ENCODE peak calls at places on chromosomes 1 and 21, in eight cellular contexts. One of them, this sample, is unnamed.

GRCh38 chr21:28767523-28767922 is 225.2 kb downstream of the LTN1 start:
- DNase-seq in Caco-2: no peak
- DNase-seq in pancreas: no peak
- DNase-seq in T-helper 17 cell: no peak
- DNase-seq in head of caudate nucleus: no peak
- DNase-seq in Daoy: no peak
- DNase-seq in stimulated activated CD4-positive, alpha-beta T cell treated with anti-CD3 and anti-CD28 coated beads, Interleukin-1b, Interleukin-23, amount 100 ng/mL, for 1 hour: no peak
- DNase-seq in amniotic stem cell: no peak
- DNase-seq in this sample: no peak

GRCh38 chr1:36560621-36561364 is 78.1 kb upstream of the CSF3R start:
- DNase-seq in Caco-2: no peak
- DNase-seq in pancreas: no peak
- DNase-seq in T-helper 17 cell: no peak
- DNase-seq in head of caudate nucleus: no peak
- DNase-seq in Daoy: no peak
- DNase-seq in stimulated activated CD4-positive, alpha-beta T cell treated with anti-CD3 and anti-CD28 coated beads, Interleukin-1b, Interleukin-23, amount 100 ng/mL, for 1 hour: no peak
- DNase-seq in amniotic stem cell: no peak
- DNase-seq in this sample: no peak

GRCh38 chr1:95905818-95906395 is 671.9 kb downstream of the RWDD3 start:
- DNase-seq in Caco-2: no peak
- DNase-seq in pancreas: no peak
- DNase-seq in T-helper 17 cell: no peak
- DNase-seq in head of caudate nucleus: no peak
- DNase-seq in Daoy: no peak
- DNase-seq in stimulated activated CD4-positive, alpha-beta T cell treated with anti-CD3 and anti-CD28 coated beads, Interleukin-1b, Interleukin-23, amount 100 ng/mL, for 1 hour: no peak
- DNase-seq in amniotic stem cell: no peak
- DNase-seq in this sample: no peak

GRCh38 chr1:153779781-153780541 is 4.8 kb downstream of the SLC27A3 start:
- DNase-seq in Caco-2: no peak
- DNase-seq in pancreas: peak; percentile 66
- DNase-seq in T-helper 17 cell: no peak
- DNase-seq in head of caudate nucleus: no peak
- DNase-seq in Daoy: no peak
- DNase-seq in stimulated activated CD4-positive, alpha-beta T cell treated with anti-CD3 and anti-CD28 coated beads, Interleukin-1b, Interleukin-23, amount 100 ng/mL, for 1 hour: no peak
- DNase-seq in amniotic stem cell: no peak
- DNase-seq in this sample: no peak

GRCh38 chr1:47215713-47216112 is 16.3 kb downstream of the TAL1 start:
- DNase-seq in Caco-2: no peak
- DNase-seq in pancreas: no peak
- DNase-seq in T-helper 17 cell: no peak
- DNase-seq in head of caudate nucleus: no peak
- DNase-seq in Daoy: no peak
- DNase-seq in stimulated activated CD4-positive, alpha-beta T cell treated with anti-CD3 and anti-CD28 coated beads, Interleukin-1b, Interleukin-23, amount 100 ng/mL, for 1 hour: no peak
- DNase-seq in amniotic stem cell: no peak
- DNase-seq in this sample: no peak

GRCh38 chr1:232186936-232187335 is 443.0 kb downstream of the SIPA1L2 start:
- DNase-seq in Caco-2: no peak
- DNase-seq in pancreas: no peak
- DNase-seq in T-helper 17 cell: no peak
- DNase-seq in head of caudate nucleus: no peak
- DNase-seq in Daoy: peak; percentile 18
- DNase-seq in stimulated activated CD4-positive, alpha-beta T cell treated with anti-CD3 and anti-CD28 coated beads, Interleukin-1b, Interleukin-23, amount 100 ng/mL, for 1 hour: no peak
- DNase-seq in amniotic stem cell: no peak
- DNase-seq in this sample: no peak

GRCh38 chr1:19619697-19620384 is 24.3 kb upstream of the NBL1 start:
- DNase-seq in Caco-2: peak; percentile 54
- DNase-seq in pancreas: no peak
- DNase-seq in T-helper 17 cell: no peak
- DNase-seq in head of caudate nucleus: no peak
- DNase-seq in Daoy: no peak
- DNase-seq in stimulated activated CD4-positive, alpha-beta T cell treated with anti-CD3 and anti-CD28 coated beads, Interleukin-1b, Interleukin-23, amount 100 ng/mL, for 1 hour: no peak
- DNase-seq in amniotic stem cell: no peak
- DNase-seq in this sample: no peak

GRCh38 chr21:32732544-32732943 is 4.7 kb upstream of the SYNJ1 start:
- DNase-seq in Caco-2: no peak
- DNase-seq in pancreas: no peak
- DNase-seq in T-helper 17 cell: no peak
- DNase-seq in head of caudate nucleus: no peak
- DNase-seq in Daoy: no peak
- DNase-seq in stimulated activated CD4-positive, alpha-beta T cell treated with anti-CD3 and anti-CD28 coated beads, Interleukin-1b, Interleukin-23, amount 100 ng/mL, for 1 hour: no peak
- DNase-seq in amniotic stem cell: no peak
- DNase-seq in this sample: no peak

GRCh38 chr1:100628631-100629081 is 90.7 kb downstream of the GPR88 start:
- DNase-seq in Caco-2: no peak
- DNase-seq in pancreas: no peak
- DNase-seq in T-helper 17 cell: no peak
- DNase-seq in head of caudate nucleus: no peak
- DNase-seq in Daoy: peak; percentile 23
- DNase-seq in stimulated activated CD4-positive, alpha-beta T cell treated with anti-CD3 and anti-CD28 coated beads, Interleukin-1b, Interleukin-23, amount 100 ng/mL, for 1 hour: no peak
- DNase-seq in amniotic stem cell: no peak
- DNase-seq in this sample: no peak

GRCh38 chr1:21174638-21175323 is 1.9 kb downstream of the EIF4G3 start:
- DNase-seq in Caco-2: no peak
- DNase-seq in pancreas: no peak
- DNase-seq in T-helper 17 cell: no peak
- DNase-seq in head of caudate nucleus: no peak
- DNase-seq in Daoy: no peak
- DNase-seq in stimulated activated CD4-positive, alpha-beta T cell treated with anti-CD3 and anti-CD28 coated beads, Interleukin-1b, Interleukin-23, amount 100 ng/mL, for 1 hour: no peak
- DNase-seq in amniotic stem cell: no peak
- DNase-seq in this sample: no peak

GRCh38 chr1:65581120-65581519 is 160.7 kb downstream of the LEPR start:
- DNase-seq in Caco-2: peak; percentile 3
- DNase-seq in pancreas: no peak
- DNase-seq in T-helper 17 cell: no peak
- DNase-seq in head of caudate nucleus: no peak
- DNase-seq in Daoy: no peak
- DNase-seq in stimulated activated CD4-positive, alpha-beta T cell treated with anti-CD3 and anti-CD28 coated beads, Interleukin-1b, Interleukin-23, amount 100 ng/mL, for 1 hour: no peak
- DNase-seq in amniotic stem cell: no peak
- DNase-seq in this sample: no peak

GRCh38 chr1:21861602-21862429 is 49.8 kb downstream of the LDLRAD2 start:
- DNase-seq in Caco-2: no peak
- DNase-seq in pancreas: no peak
- DNase-seq in T-helper 17 cell: no peak
- DNase-seq in head of caudate nucleus: no peak
- DNase-seq in Daoy: peak; percentile 56
- DNase-seq in stimulated activated CD4-positive, alpha-beta T cell treated with anti-CD3 and anti-CD28 coated beads, Interleukin-1b, Interleukin-23, amount 100 ng/mL, for 1 hour: no peak
- DNase-seq in amniotic stem cell: peak; percentile 46
- DNase-seq in this sample: no peak

GRCh38 chr1:52472384-52472783 is 68.0 kb downstream of the PRPF38A start:
- DNase-seq in Caco-2: no peak
- DNase-seq in pancreas: no peak
- DNase-seq in T-helper 17 cell: no peak
- DNase-seq in head of caudate nucleus: no peak
- DNase-seq in Daoy: no peak
- DNase-seq in stimulated activated CD4-positive, alpha-beta T cell treated with anti-CD3 and anti-CD28 coated beads, Interleukin-1b, Interleukin-23, amount 100 ng/mL, for 1 hour: no peak
- DNase-seq in amniotic stem cell: no peak
- DNase-seq in this sample: no peak